ENCODE peak calls at places on chromosomes 4 and X, in five cellular contexts. Q, U, X, G and D are unnamed samples.

GRCh38 chr4:67754288-67754687 is at the start of gene GNRHR:
- DNase-seq in Q (no peak), U (no peak), X (no peak), G (no peak), D (no peak)

GRCh38 chr4:126395661-126396060 is 1080.9 kb downstream of the FAT4 start:
- DNase-seq in Q (peak), U (no peak), X (peak), G (peak), D (no peak)

GRCh38 chrX:80282535-80282934 is 137.7 kb upstream of the TENT5D start:
- DNase-seq in Q (no peak), U (no peak), X (no peak), G (no peak), D (no peak)

GRCh38 chr4:10608501-10609219 is 75.9 kb downstream of the CLNK start:
- DNase-seq in Q (peak), U (no peak), X (no peak), G (peak), D (no peak)

GRCh38 chr4:121270384-121270783 is 106.3 kb upstream of the TNIP3 start:
- DNase-seq in Q (no peak), U (no peak), X (no peak), G (no peak), D (no peak)

GRCh38 chr4:170794532-170794931 is 704.8 kb upstream of the AADAT start:
- DNase-seq in Q (no peak), U (no peak), X (no peak), G (no peak), D (no peak)

GRCh38 chrX:29528281-29528680 is 687.1 kb upstream of the MAGEB2 start:
- DNase-seq in Q (no peak), U (no peak), X (no peak), G (peak), D (no peak)

GRCh38 chrX:129981207-129981553 is 1.3 kb upstream of the BCORL1 start:
- DNase-seq in Q (no peak), U (no peak), X (no peak), G (no peak), D (no peak)

GRCh38 chrX:13254076-13254785 is 65.6 kb downstream of the ATXN3L start:
- DNase-seq in Q (peak), U (no peak), X (peak), G (peak), D (no peak)

GRCh38 chrX:19924285-19924684 is 36.9 kb upstream of the SH3KBP1 start:
- DNase-seq in Q (no peak), U (no peak), X (no peak), G (peak), D (no peak)

GRCh38 chr4:137640156-137640837 is 108.0 kb upstream of the PCDH18 start:
- DNase-seq in Q (no peak), U (no peak), X (no peak), G (no peak), D (no peak)

GRCh38 chr4:36241771-36242170 is 2.5 kb downstream of the ARAP2 start:
- DNase-seq in Q (no peak), U (no peak), X (no peak), G (no peak), D (no peak)

GRCh38 chr4:102543529-102543928 is 42.4 kb downstream of the NFKB1 start:
- DNase-seq in Q (no peak), U (no peak), X (no peak), G (no peak), D (no peak)

GRCh38 chr4:102547973-102548372 is 46.8 kb downstream of the NFKB1 start:
- DNase-seq in Q (no peak), U (no peak), X (no peak), G (no peak), D (no peak)

GRCh38 chr4:102541708-102542107 is 40.5 kb downstream of the NFKB1 start:
- DNase-seq in Q (no peak), U (no peak), X (peak), G (no peak), D (peak)

GRCh38 chr4:102546635-102547034 is 45.5 kb downstream of the NFKB1 start:
- DNase-seq in Q (no peak), U (no peak), X (peak), G (no peak), D (no peak)

GRCh38 chr4:102543030-102543505 is 41.9 kb downstream of the NFKB1 start:
- DNase-seq in Q (no peak), U (no peak), X (no peak), G (no peak), D (no peak)
- H2BK15ac ChIP-seq in Q (no peak), U (no peak), X (no peak), G (no peak), D (no peak)

DNA sequence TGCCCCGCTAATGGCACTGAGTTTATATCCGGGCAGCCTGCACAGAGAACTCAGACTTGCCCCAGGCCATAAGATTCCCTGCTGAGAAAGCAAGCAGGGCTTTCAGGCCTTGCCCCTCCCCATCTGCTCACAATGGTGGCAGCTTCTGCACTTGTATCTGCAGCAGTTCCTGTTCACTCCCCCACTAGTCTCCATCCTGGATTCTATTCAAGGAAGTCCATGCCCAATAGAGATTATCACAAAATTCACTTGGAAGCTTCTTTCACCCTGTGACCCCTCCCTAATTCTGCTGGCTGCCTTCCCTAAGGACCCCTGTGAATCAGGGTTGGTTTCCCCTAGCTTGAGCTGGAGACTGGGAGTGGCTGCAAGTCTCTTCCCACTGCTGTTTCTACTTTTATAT is 34.5 kb upstream of the UCP1 start:
- DNase-seq in Q (no peak), U (no peak), X (peak), G (no peak), D (no peak)
- H3K4me3 ChIP-seq in Q (no peak), U (no peak), X (no peak), G (no peak), D (no peak)

GRCh38 chr4:5842456-5842855 is 50.4 kb downstream of the CRMP1 start:
- DNase-seq in Q (no peak), U (no peak), X (no peak), G (no peak), D (no peak)

GRCh38 chr4:5845035-5845905 is 47.6 kb downstream of the CRMP1 start:
- DNase-seq in Q (no peak), U (no peak), X (no peak), G (no peak), D (no peak)

GRCh38 chr4:5839751-5840674 is 52.9 kb downstream of the CRMP1 start:
- DNase-seq in Q (no peak), U (no peak), X (no peak), G (no peak), D (no peak)

GRCh38 chr4:5839332-5839731 is 53.6 kb downstream of the CRMP1 start:
- DNase-seq in Q (no peak), U (no peak), X (no peak), G (no peak), D (no peak)

DNA sequence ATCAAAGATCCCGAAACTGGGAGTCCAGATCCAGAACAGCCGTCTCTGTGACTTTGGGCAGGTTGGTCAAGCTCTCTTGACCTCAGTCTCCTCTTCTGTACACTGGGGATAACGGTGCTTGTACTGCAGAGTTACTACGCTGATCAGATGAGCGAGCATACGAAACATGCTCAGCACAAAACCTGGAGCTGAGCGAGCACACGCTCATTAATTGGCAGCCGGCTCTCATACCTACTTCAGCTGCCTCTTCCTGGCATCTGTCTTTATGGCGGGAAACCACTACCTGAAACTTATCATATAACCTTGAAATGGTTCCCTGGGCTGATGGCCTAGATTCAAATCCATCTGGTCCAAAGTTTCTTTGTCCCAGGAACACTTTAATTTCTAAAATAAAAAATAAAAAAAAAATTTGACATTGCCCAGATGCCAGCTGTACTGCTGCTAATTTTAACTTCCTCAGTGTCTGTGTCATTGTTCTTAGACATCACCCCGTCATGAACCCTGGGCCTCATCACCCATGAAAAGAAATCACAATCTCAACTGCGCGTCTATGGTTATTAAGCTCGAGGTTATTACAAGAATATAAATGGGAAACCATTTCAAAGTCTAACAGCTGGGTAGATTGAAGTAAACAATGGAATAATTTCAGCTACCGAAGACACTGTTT is 49.2 kb downstream of the CRMP1 start:
- DNase-seq in Q (no peak), U (no peak), X (no peak), G (peak), D (no peak)
- H2BK15ac ChIP-seq in Q (no peak), U (no peak), X (no peak), G (no peak), D (no peak)

GRCh38 chr4:108048157-108048556 is 58.5 kb downstream of the HADH start:
- DNase-seq in Q (no peak), U (no peak), X (no peak), G (no peak), D (no peak)

GRCh38 chr4:108047199-108047598 is 57.5 kb downstream of the HADH start:
- DNase-seq in Q (no peak), U (no peak), X (no peak), G (no peak), D (no peak)

GRCh38 chr4:108049406-108049805 is 59.7 kb downstream of the HADH start:
- DNase-seq in Q (no peak), U (no peak), X (no peak), G (no peak), D (no peak)

GRCh38 chr4:108051343-108051742 is 61.7 kb downstream of the HADH start:
- DNase-seq in Q (no peak), U (no peak), X (no peak), G (peak), D (no peak)

DNA sequence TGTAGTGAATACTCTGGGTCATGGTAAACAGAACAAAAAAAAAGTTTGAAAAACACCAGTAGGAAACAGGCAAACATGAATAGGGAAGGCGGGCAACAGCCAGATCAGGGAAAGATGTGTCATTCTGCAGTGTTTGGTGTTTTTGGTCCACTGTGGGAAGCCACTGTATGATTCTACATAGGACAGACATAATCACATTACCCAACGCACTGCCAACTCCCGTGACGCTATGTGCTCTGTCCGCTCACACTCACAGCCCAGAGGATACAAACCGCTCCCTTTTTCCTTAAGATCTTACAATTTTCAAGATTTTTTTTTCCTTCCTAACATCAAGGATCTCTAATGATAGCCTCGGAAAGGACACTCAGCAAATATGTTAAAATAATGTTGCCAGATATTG is 59.3 kb downstream of the HADH start:
- DNase-seq in Q (no peak), U (no peak), X (no peak), G (no peak), D (no peak)
- H3K4me3 ChIP-seq in Q (no peak), U (no peak), X (no peak), G (no peak), D (no peak)

GRCh38 chr4:6714954-6715353 is 1.0 kb upstream of the BLOC1S4 start:
- DNase-seq in Q (no peak), U (no peak), X (no peak), G (no peak), D (no peak)

GRCh38 chr4:6705638-6706037 is 4.0 kb downstream of the MRFAP1L1 start:
- DNase-seq in Q (no peak), U (no peak), X (no peak), G (no peak), D (no peak)

GRCh38 chr4:6710282-6710681 is 617 bp upstream of the MRFAP1L1 start:
- DNase-seq in Q (no peak), U (no peak), X (no peak), G (no peak), D (no peak)

GRCh38 chr4:6706173-6706572 is 3.5 kb downstream of the MRFAP1L1 start:
- DNase-seq in Q (no peak), U (no peak), X (no peak), G (no peak), D (no peak)

DNA sequence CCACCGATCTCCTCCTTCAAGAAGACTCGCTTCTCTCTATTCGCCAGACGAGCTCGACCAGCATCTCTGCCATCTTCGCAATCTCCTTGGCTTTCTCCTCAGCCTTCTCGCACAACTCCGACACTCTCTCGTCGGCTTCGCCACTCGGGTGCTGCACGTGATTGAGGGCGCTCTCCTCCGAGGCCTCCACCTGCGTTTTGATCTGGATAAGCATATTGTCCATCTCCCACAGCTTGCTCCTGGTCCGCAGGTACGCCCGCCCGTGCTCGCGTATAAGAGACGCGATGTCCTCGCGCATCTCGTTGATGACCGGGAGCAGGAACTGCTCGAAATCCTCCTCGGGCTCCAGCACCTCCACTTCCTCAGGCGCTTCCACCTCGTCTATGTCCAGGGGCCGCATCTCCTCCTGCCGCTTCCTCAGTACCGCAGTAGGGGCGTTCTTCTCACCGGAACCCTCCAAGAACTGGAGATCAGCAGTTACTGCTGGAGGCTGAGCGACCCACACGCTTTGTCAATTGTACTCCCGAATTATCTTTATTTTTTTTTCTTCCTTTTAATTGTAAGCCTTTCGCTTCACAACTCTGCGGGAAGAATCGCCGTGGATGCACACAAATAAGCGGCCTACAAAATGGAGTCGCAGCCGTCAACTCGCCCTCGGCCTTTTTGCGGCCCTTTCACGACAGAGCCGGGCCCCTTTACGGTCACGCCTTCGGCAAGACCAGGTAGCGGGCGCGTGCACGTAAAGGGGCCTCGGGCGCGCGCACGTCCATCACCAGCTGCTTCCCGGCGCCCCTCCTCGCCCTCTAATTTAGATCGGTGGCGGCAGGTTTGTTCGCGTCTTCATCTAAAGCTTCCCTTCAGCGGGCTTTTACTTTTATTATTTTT is at the start of gene MRFAP1L1:
- DNase-seq in Q (peak), U (peak), X (peak), G (peak), D (peak)
- H2BK15ac ChIP-seq in Q (no peak), U (no peak), X (no peak), G (no peak), D (peak)

GRCh38 chr4:74420863-74421262 is 24.1 kb upstream of the AREG start:
- DNase-seq in Q (no peak), U (no peak), X (no peak), G (peak), D (no peak)
- H3K4me3 ChIP-seq in Q (no peak), U (no peak), X (no peak), G (no peak), D (no peak)

GRCh38 chrX:39818750-39819149 is 279.0 kb downstream of the BCOR start:
- DNase-seq in Q (no peak), U (no peak), X (no peak), G (no peak), D (no peak)

GRCh38 chrX:39818071-39818470 is 279.7 kb downstream of the BCOR start:
- DNase-seq in Q (no peak), U (no peak), X (no peak), G (no peak), D (no peak)

GRCh38 chrX:39814391-39814790 is 283.4 kb downstream of the BCOR start:
- DNase-seq in Q (peak), U (no peak), X (no peak), G (no peak), D (no peak)

GRCh38 chrX:39815621-39816020 is 282.1 kb downstream of the BCOR start:
- DNase-seq in Q (peak), U (no peak), X (peak), G (peak), D (no peak)

DNA sequence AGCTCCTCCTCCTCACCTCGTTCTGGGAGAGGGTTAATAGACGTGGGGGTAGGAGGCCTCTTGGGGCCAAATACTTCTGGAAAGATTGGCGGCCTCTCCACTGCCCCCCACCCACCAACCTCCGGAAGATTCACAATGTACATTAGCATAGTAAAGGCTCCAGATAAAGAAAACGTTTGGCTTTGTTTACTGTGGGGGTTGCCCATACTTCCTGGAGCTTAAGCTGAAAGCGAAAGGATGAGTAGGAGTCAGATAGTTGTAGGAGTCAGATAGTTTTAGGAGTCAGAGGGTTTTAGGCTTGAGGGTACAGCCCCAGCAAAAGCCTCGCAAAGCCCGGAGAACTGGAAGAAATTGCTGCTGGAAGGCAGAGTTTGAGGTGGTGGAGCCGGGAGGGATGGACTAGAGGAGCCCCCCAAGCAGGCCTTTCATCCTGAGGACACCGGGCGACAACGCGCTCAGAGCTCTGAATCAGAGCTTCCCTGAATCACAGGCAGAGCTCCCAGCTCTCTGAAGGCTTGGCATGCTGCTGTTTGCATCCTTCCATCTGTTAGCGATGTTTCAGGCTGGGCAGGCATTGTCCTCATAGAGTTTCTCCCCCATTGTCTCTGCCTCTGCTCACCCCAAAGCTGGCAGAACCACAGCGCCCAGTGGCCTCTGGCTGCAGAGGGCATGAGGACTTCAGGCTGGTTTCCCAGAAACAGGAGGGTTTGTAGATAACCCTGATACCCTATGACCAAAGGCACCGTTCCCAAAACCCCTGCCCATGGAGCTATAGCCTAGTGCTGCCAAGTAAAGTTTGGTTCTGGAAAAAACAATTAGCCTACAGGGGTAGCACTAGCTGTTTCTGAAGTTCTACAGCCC is 280.7 kb downstream of the BCOR start:
- DNase-seq in Q (peak), U (no peak), X (peak), G (peak), D (peak)
- H2BK15ac ChIP-seq in Q (no peak), U (no peak), X (no peak), G (peak), D (no peak)

GRCh38 chr4:26197018-26197779 is 123.6 kb upstream of the RBPJ start:
- DNase-seq in Q (peak), U (no peak), X (no peak), G (peak), D (no peak)
- H3K4me3 ChIP-seq in Q (no peak), U (no peak), X (no peak), G (no peak), D (no peak)